ENCODE peak calls at places on chromosomes 7 and 10, in seven cellular contexts. K is body of pancreas; P is IMR-90; C is nephron progenitor cell; G is upper lobe of left lung; F is activated CD8-positive, alpha-beta T cell treated with anti-CD3 and anti-CD28 coated beads for 36 hours; N is fibroblast of pulmonary artery. E is an unnamed sample.

GRCh38 chr7:8823486-8823885 is 390.1 kb downstream of the NXPH1 start:
- DNase-seq in K (no peak), P (no peak), C (no peak), G (no peak), F (no peak), N (no peak), E (no peak)

GRCh38 chr10:4241724-4242345 is 456.8 kb upstream of the KLF6 start:
- DNase-seq in K (peak), P (peak), C (peak), G (no peak), F (no peak), N (peak), E (no peak)

GRCh38 chr10:86303626-86304025 is 63.0 kb downstream of the GRID1 start:
- DNase-seq in K (no peak), P (no peak), C (no peak), G (peak), F (no peak), N (no peak), E (no peak)

GRCh38 chr10:74084955-74085354 is 65.7 kb downstream of the AP3M1 start:
- DNase-seq in K (no peak), P (no peak), C (no peak), G (no peak), F (peak), N (no peak), E (peak)

GRCh38 chr10:46231087-46231486 is 55.7 kb upstream of the ANTXRL start:
- DNase-seq in K (no peak), P (no peak), C (no peak), G (peak), F (no peak), N (no peak), E (no peak)

GRCh38 chr7:86947956-86948355 is 111.5 kb downstream of the ELAPOR2 start:
- DNase-seq in K (no peak), P (no peak), C (no peak), G (no peak), F (no peak), N (peak), E (no peak)

GRCh38 chr7:4820405-4820967 is 41.3 kb downstream of the PAPOLB start:
- DNase-seq in K (no peak), P (no peak), C (no peak), G (no peak), F (no peak), N (no peak), E (no peak)

GRCh38 chr10:12634532-12634931 is 285.2 kb downstream of the CAMK1D start:
- DNase-seq in K (no peak), P (no peak), C (no peak), G (no peak), F (no peak), N (no peak), E (no peak)

GRCh38 chr7:8434290-8435002 is 1.0 kb downstream of the NXPH1 start:
- DNase-seq in K (no peak), P (no peak), C (peak), G (no peak), F (no peak), N (no peak), E (peak)

GRCh38 chr10:723973-724372 is 34.5 kb upstream of the DIP2C start:
- DNase-seq in K (no peak), P (no peak), C (no peak), G (no peak), F (no peak), N (no peak), E (no peak)

GRCh38 chr7:30633223-30633622 is 38.5 kb downstream of the GARS1 start:
- DNase-seq in K (peak), P (no peak), C (no peak), G (no peak), F (no peak), N (no peak), E (no peak)

GRCh38 chr7:151415375-151416112 is 5.7 kb upstream of the WDR86 start:
- DNase-seq in K (no peak), P (peak), C (no peak), G (peak), F (no peak), N (peak), E (no peak)

GRCh38 chr7:158393926-158394625 is 193.5 kb downstream of the PTPRN2 start:
- DNase-seq in K (no peak), P (no peak), C (no peak), G (no peak), F (no peak), N (no peak), E (no peak)

DNA sequence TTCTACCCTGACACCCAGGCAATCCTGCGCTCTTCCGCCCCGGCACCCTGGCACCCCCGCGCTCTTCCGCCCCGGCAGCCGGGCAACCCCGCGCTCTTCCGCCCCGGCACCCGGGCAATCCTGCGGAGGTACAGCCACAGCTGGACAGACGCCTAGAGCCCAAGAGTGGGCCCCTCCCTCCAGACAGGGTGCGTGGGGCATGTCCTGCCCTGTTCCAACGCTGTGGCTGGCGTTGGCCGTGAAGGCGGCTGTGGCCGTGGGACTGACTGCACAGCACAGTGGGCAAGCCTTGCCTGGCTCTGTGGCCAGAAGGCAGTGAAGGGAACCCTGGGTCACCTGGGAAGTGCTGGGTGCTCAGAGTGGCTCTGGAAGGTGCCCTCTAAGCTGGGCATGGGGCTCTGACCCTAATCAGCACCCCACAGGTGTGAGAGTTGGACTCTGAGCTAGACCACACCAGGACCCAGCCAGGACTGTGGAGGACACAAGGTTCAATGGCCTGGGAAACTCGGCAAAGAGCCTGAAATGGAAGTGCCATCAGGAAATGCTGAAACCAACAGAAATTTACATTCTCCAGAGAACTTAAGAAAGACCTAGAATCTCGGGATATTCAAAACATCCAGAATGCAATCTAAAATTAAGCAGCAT is 253.5 kb downstream of the ELFN1 start:
- DNase-seq in K (no peak), P (no peak), C (no peak), G (no peak), F (no peak), N (no peak), E (no peak)
- TF ChIP-seq CTCF in K (no peak), P (no peak), C (no peak), G (no peak), F (no peak), N (no peak), E (no peak)

GRCh38 chr7:55432937-55433784 is 68.0 kb downstream of the LANCL2 start:
- DNase-seq in K (no peak), P (peak), C (no peak), G (no peak), F (peak), N (peak), E (peak)
- TF ChIP-seq CTCF in K (peak), P (peak), C (peak), G (peak), F (peak), N (peak), E (no peak)

GRCh38 chr7:94003446-94004023 is 620 bp downstream of the BET1 start:
- DNase-seq in K (no peak), P (peak), C (no peak), G (no peak), F (peak), N (no peak), E (peak)
- TF ChIP-seq CTCF in K (no peak), P (no peak), C (no peak), G (no peak), F (no peak), N (no peak), E (no peak)

GRCh38 chr10:111762114-111762513 is 421.5 kb downstream of the GPAM start:
- DNase-seq in K (no peak), P (no peak), C (no peak), G (no peak), F (peak), N (no peak), E (no peak)
- TF ChIP-seq CTCF in K (no peak), P (no peak), C (no peak), G (no peak), F (no peak), N (no peak), E (no peak)

E was measured in GM20000.